ENCODE peak calls at places on chromosomes 7 and 10, in seven cellular contexts. D is H9; K is CD8-positive, alpha-beta T cell; A is left ventricle myocardium inferior; E is mammary epithelial cell; T is breast epithelium; X is fibroblast of lung. O is an unnamed sample.

GRCh38 chr7:127207806-127208205 is 44.9 kb downstream of the GRM8 start:
- DNase-seq in X (no peak), E (no peak), K (no peak), T (no peak), D (no peak), A (no peak), O (no peak)

GRCh38 chr7:39212881-39213280 is 235.2 kb downstream of the POU6F2 start:
- DNase-seq in E (no peak), A (no peak), D (no peak), T (no peak), X (no peak), K (no peak), O (no peak)

GRCh38 chr7:132485600-132486594 is 90.4 kb downstream of the PLXNA4 start:
- DNase-seq in K (peak; percentile 27), E (no peak), T (no peak), X (peak; percentile 38), D (no peak), A (peak; percentile 40), O (peak; percentile 86)

GRCh38 chr10:70115948-70116682 is 16.5 kb downstream of the AIFM2 start:
- DNase-seq in K (peak; percentile 25), A (peak; percentile 27), D (peak; percentile 76), X (peak; percentile 16), T (peak; percentile 35), E (peak; percentile 25), O (no peak)

GRCh38 chr7:107939472-107940145 is 48.6 kb downstream of the DLD start:
- DNase-seq in E (no peak), D (no peak), A (peak; percentile 71), X (peak; percentile 95), K (no peak), T (no peak), O (peak; percentile 88)

GRCh38 chr7:112365551-112365950 is 84.7 kb upstream of the IFRD1 start:
- DNase-seq in A (no peak), D (no peak), K (no peak), T (no peak), E (no peak), X (no peak), O (no peak)

GRCh38 chr7:85292908-85293576 is 106.2 kb upstream of the SEMA3D start:
- DNase-seq in A (no peak), E (no peak), K (no peak), X (no peak), D (no peak), T (no peak), O (no peak)

GRCh38 chr7:4634166-4634565 is 47.9 kb upstream of the FOXK1 start:
- DNase-seq in X (peak; percentile 26), T (no peak), K (no peak), A (no peak), D (no peak), E (no peak), O (no peak)

GRCh38 chr7:117403737-117404136 is 23.6 kb downstream of the ASZ1 start:
- DNase-seq in A (no peak), K (no peak), D (no peak), T (no peak), E (no peak), X (no peak), O (no peak)

GRCh38 chr7:1678571-1679325 is 8.7 kb downstream of the ELFN1 start:
- DNase-seq in K (no peak), T (no peak), E (no peak), A (no peak), D (no peak), X (no peak), O (no peak)

GRCh38 chr7:28666144-28666543 is 253.8 kb downstream of the CREB5 start:
- DNase-seq in K (no peak), D (no peak), T (no peak), E (peak; percentile 97), X (peak; percentile 70), A (no peak), O (no peak)

GRCh38 chr7:116454377-116454776 is 45.2 kb upstream of the CAV2 start:
- DNase-seq in E (no peak), D (no peak), A (no peak), K (no peak), X (no peak), T (no peak), O (no peak)

GRCh38 chr10:60572511-60573194 is 183.0 kb upstream of the ANK3 start:
- DNase-seq in A (peak; percentile 18), T (no peak), E (peak; percentile 61), D (peak; percentile 57), K (no peak), X (peak; percentile 85), O (no peak)

GRCh38 chr10:88386878-88387773 is 196.0 kb downstream of the RNLS start:
- DNase-seq in E (peak; percentile 42), T (no peak), K (no peak), D (peak; percentile 46), A (no peak), X (peak; percentile 94), O (no peak)

GRCh38 chr7:16841681-16842080 is 36.9 kb upstream of the AGR2 start:
- DNase-seq in K (no peak), X (peak; percentile 74), D (no peak), A (no peak), T (no peak), E (no peak), O (no peak)

GRCh38 chr10:1645896-1646295 is 91.4 kb downstream of the ADARB2 start:
- DNase-seq in K (no peak), A (no peak), T (no peak), X (no peak), E (no peak), D (no peak), O (no peak)
- H3K9me3 ChIP-seq in K (no peaks in the 10 kb centered on the region), A (no peaks in the 10 kb centered on the region), T (no peaks in the 10 kb centered on the region), X (no peaks in the 10 kb centered on the region), E (peaks cover 50% of the 10 kb centered on the region), D (no peaks in the 10 kb centered on the region), O (no peaks in the 10 kb centered on the region)

GRCh38 chr7:158296798-158297104 is 290.9 kb downstream of the PTPRN2 start:
- DNase-seq in A (no peak), E (no peak), D (peak; percentile 16), X (no peak), T (no peak), K (no peak), O (no peak)
- H3K9me3 ChIP-seq in A (no peaks in the 10 kb centered on the region), E (peaks cover 23% of the 10 kb centered on the region), D (no peaks in the 10 kb centered on the region), X (no peaks in the 10 kb centered on the region), T (no peaks in the 10 kb centered on the region), K (no peaks in the 10 kb centered on the region), O (no peaks in the 10 kb centered on the region)

GRCh38 chr10:83539528-83540308 is 599.6 kb upstream of the GHITM start:
- DNase-seq in A (peak; percentile 83), T (no peak), D (peak; percentile 48), K (no peak), E (no peak), X (peak; percentile 93), O (peak; percentile 83)

GRCh38 chr10:83541096-83541495 is 598.2 kb upstream of the GHITM start:
- DNase-seq in T (no peak), E (no peak), K (no peak), D (no peak), A (no peak), X (peak; percentile 64), O (no peak)

GRCh38 chr10:83544049-83544448 is 595.3 kb upstream of the GHITM start:
- DNase-seq in T (no peak), K (no peak), A (no peak), E (no peak), D (no peak), X (no peak), O (no peak)

GRCh38 chr10:83545901-83546391 is 593.4 kb upstream of the GHITM start:
- DNase-seq in E (no peak), T (no peak), K (no peak), D (no peak), X (peak; percentile 80), A (peak; percentile 57), O (no peak)

DNA sequence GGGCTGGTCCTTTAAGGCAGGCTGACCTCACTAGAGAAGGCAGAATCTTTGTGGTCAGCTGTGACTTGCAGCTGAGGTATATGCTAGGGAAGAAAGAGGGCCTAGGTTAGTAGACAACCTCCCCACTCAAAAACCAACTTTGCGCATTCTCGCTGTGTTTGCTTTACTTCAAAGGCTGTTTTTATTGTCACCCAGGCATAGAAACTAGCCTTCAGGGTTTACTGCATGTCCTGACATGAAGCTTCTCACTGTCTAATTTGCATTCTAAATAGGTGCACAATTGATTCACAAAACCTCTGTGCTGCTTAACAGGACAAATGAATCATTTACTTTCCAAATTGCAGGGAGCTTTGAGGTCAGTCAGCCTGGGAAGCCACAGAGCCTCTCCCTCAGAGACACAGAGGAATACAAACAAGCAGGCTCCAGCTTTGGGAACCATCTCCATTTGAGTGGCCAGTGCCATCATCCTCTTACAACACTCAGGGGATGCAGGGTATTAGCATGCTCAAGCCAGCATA is 596.5 kb upstream of the GHITM start:
- DNase-seq in E (peak; percentile 6), T (no peak), K (no peak), X (peak; percentile 84), D (no peak), A (no peak), O (no peak)
- H3K9me3 ChIP-seq in E (no peaks in the 10 kb centered on the region), T (no peaks in the 10 kb centered on the region), K (no peaks in the 10 kb centered on the region), X (no peaks in the 10 kb centered on the region), D (no peaks in the 10 kb centered on the region), A (no peaks in the 10 kb centered on the region), O (no peaks in the 10 kb centered on the region)

DNA sequence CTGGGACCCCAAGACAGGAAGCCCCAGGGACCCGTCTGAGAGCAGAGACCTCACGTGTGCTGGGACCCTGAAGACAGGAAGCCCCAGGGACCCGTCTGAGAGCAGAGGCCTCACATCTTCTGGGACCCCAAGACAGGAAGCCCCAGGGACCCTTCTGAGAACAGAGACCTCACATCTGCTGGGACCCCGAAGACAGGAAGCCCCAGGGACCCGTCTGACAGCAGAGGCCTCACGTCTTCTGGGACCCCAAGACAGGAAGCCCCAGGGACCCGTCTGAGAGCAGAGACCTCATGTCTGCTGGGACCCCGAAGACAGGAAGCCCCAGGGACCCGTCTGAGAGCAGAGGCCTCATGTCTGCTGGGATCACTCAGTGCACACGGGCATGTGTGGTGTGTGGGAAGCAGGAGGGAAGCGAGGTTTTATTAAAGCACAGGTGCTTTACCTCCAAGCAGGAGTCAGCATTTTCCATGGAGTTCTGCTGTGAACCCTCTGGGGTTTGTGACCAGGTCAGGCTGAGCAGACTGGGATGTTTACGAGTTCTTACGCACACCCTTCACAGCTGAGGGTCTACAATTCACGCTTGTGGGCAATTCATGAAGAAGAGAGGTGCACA is 590.6 kb downstream of the DNAJB6 start:
- DNase-seq in E (no peak), K (no peak), A (no peak), T (no peak), X (no peak), D (no peak), O (no peak)
- H3K9me3 ChIP-seq in E (peaks cover 68% of the 10 kb centered on the region), K (no peaks in the 10 kb centered on the region), A (peaks cover 4% of the 10 kb centered on the region), T (no peaks in the 10 kb centered on the region), X (no peaks in the 10 kb centered on the region), D (no peaks in the 10 kb centered on the region), O (peaks cover 3% of the 10 kb centered on the region)

DNA sequence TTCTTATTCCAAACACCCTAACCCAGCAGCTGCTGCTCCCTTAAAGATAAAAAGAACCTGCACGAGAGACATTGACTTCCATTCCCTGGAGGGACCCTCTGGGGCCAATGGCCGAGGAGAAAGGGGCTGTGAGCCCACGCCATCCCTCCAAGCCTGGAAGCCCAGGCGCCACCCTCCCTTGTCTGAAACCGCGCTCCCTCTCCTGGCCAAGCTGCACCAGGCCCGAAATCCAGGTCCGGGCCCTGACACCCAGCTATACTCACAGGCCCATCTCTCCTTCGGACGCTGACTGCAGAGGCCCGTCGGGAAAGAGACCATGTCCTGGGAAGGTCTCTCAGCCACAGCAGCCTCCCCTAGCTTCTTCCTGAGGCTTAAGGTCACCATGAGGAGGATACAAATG is 196.5 kb downstream of the PTPRN2 start:
- DNase-seq in E (no peak), A (no peak), D (no peak), T (no peak), X (no peak), K (no peak), O (no peak)
- H3K9me3 ChIP-seq in E (peaks cover 63% of the 10 kb centered on the region), A (no peaks in the 10 kb centered on the region), D (no peaks in the 10 kb centered on the region), T (no peaks in the 10 kb centered on the region), X (no peaks in the 10 kb centered on the region), K (no peaks in the 10 kb centered on the region), O (no peaks in the 10 kb centered on the region)

GRCh38 chr10:133176546-133176945 is 16.5 kb downstream of the KNDC1 start:
- DNase-seq in E (no peak), K (no peak), D (no peak), T (no peak), X (no peak), A (no peak), O (no peak)
- H3K9me3 ChIP-seq in E (peaks cover 40% of the 10 kb centered on the region), K (no peaks in the 10 kb centered on the region), D (peaks cover 12% of the 10 kb centered on the region), T (no peaks in the 10 kb centered on the region), X (peaks cover 13% of the 10 kb centered on the region), A (no peaks in the 10 kb centered on the region), O (no peaks in the 10 kb centered on the region)